ENCODE peak calls at places on chromosomes 1 and 21, in nine cellular contexts. O, V, N, A, X, P, W, D and T are unnamed samples.

GRCh38 chr1:65429078-65429477 is 8.6 kb downstream of the LEPR start:
- DNase-seq in O (no peak), P (no peak), X (no peak), W (no peak), V (no peak), D (no peak), A (no peak), N (no peak), T (no peak)

GRCh38 chr1:3780901-3781300 is 8.4 kb downstream of the SMIM1 start:
- DNase-seq in A (no peak), V (no peak), P (no peak), X (no peak), O (no peak), W (no peak), D (no peak), N (no peak), T (no peak)

GRCh38 chr1:214281902-214282695 is 1.1 kb downstream of the SMYD2 start:
- DNase-seq in P (no peak), X (no peak), W (peak), O (no peak), D (no peak), A (peak), N (no peak), V (no peak), T (peak)

GRCh38 chr1:193438312-193438711 is 251.9 kb upstream of the B3GALT2 start:
- DNase-seq in D (no peak), V (no peak), P (no peak), W (no peak), N (no peak), X (no peak), A (no peak), O (no peak), T (no peak)

GRCh38 chr1:170305777-170306299 is 160.1 kb downstream of the NTMT2 start:
- DNase-seq in D (no peak), P (no peak), A (no peak), X (no peak), W (peak), V (no peak), N (no peak), O (no peak), T (no peak)

GRCh38 chr1:220430586-220430985 is 97.3 kb upstream of the MARK1 start:
- DNase-seq in P (no peak), N (no peak), X (no peak), D (no peak), A (no peak), O (no peak), V (no peak), W (no peak), T (no peak)

GRCh38 chr1:229694053-229694693 is 68.1 kb downstream of the URB2 start:
- DNase-seq in A (peak), D (no peak), N (peak), P (peak), O (no peak), V (peak), W (peak), X (peak), T (peak)

GRCh38 chr1:38728176-38728908 is 131.2 kb downstream of the RRAGC start:
- DNase-seq in W (peak), X (peak), N (peak), O (peak), P (peak), A (peak), D (no peak), V (peak), T (peak)

GRCh38 chr1:241985787-241986186 is 13.1 kb downstream of the MAP1LC3C start:
- DNase-seq in X (peak), N (no peak), D (no peak), O (peak), W (peak), A (peak), V (no peak), P (peak), T (peak)

GRCh38 chr21:34526236-34526617 is 14.2 kb upstream of the KCNE1 start:
- DNase-seq in D (no peak), X (no peak), O (no peak), V (no peak), A (no peak), P (no peak), N (no peak), W (no peak), T (no peak)

GRCh38 chr1:243253211-243253926 is 1.7 kb downstream of the CEP170 start:
- DNase-seq in V (no peak), W (peak), A (no peak), D (no peak), O (no peak), N (no peak), P (no peak), X (no peak), T (peak)

GRCh38 chr1:77958391-77958790 is 20.5 kb downstream of the FUBP1 start:
- DNase-seq in V (no peak), X (no peak), P (no peak), D (no peak), A (no peak), W (peak), O (no peak), N (no peak), T (no peak)

GRCh38 chr1:6037338-6037762 is 8.3 kb upstream of the KCNAB2 start:
- DNase-seq in V (no peak), D (no peak), A (no peak), P (peak), X (peak), W (peak), O (no peak), N (no peak), T (peak)

GRCh38 chr1:26164036-26164927 is 4.5 kb downstream of the C1orf232 start:
- DNase-seq in D (no peak), W (peak), V (no peak), P (peak), O (peak), N (peak), X (no peak), A (peak), T (no peak)

GRCh38 chr1:224065455-224065854 is 48.5 kb upstream of the FBXO28 start:
- DNase-seq in D (no peak), N (no peak), V (no peak), W (peak), P (no peak), X (peak), O (no peak), A (no peak), T (peak)

GRCh38 chr1:33093004-33093403 is 12.1 kb downstream of the AZIN2 start:
- DNase-seq in V (no peak), P (peak), N (no peak), W (no peak), D (no peak), A (no peak), X (no peak), O (no peak), T (no peak)

GRCh38 chr1:164308101-164308500 is 250.9 kb upstream of the PBX1 start:
- DNase-seq in V (no peak), N (no peak), X (no peak), O (no peak), P (no peak), W (peak), D (no peak), A (no peak), T (no peak)

GRCh38 chr1:110118636-110119396 is 6.6 kb downstream of the UBL4B start:
- DNase-seq in A (no peak), N (peak), V (no peak), P (no peak), X (no peak), O (no peak), D (no peak), W (peak), T (no peak)

GRCh38 chr1:15446212-15446611 is 8.0 kb downstream of the CTRC start:
- DNase-seq in X (no peak), W (no peak), D (no peak), N (no peak), P (no peak), A (no peak), V (no peak), O (no peak), T (no peak)